ENCODE peak calls at places on chromosomes 4 and X, in ten cellular contexts. R is SK-N-SH, B is ovary, Q is sigmoid colon, L is H1, M is suprapubic skin, D is tibial nerve, S is A549, H is upper lobe of left lung, P is GM12878. I is an unnamed sample.

GRCh38 chrX:109871489-109871888 is 131.4 kb upstream of the TMEM164 start:
- DNase-seq in R (no peak), B (no peak), Q (no peak), L (no peak), M (no peak), D (no peak), S (no peak), H (no peak), P (no peak), I (no peak)

GRCh38 chr4:67885727-67886126 is 1.9 kb upstream of the TMPRSS11D start:
- DNase-seq in R (no peak), B (no peak), Q (no peak), L (peak; percentile 23), M (no peak), D (no peak), S (peak; percentile 29), H (no peak), P (no peak), I (no peak)

GRCh38 chrX:64093761-64094160 is 111.7 kb downstream of the AMER1 start:
- DNase-seq in R (peak; percentile 5), B (no peak), Q (no peak), L (no peak), M (no peak), D (no peak), S (peak; percentile 0), H (no peak), P (no peak), I (no peak)

GRCh38 chr4:52573551-52573950 is 85.5 kb downstream of the USP46 start:
- DNase-seq in R (no peak), B (no peak), Q (no peak), L (no peak), M (no peak), D (no peak), S (no peak), H (no peak), P (no peak), I (no peak)

GRCh38 chr4:2081540-2081939 is 22.4 kb downstream of the NAT8L start:
- DNase-seq in R (no peak), B (peak; percentile 5), Q (peak; percentile 27), L (no peak), M (peak; percentile 16), D (no peak), S (no peak), H (no peak), P (no peak), I (no peak)

GRCh38 chr4:633406-633805 is 8.0 kb downstream of the PDE6B start:
- DNase-seq in R (no peak), B (no peak), Q (peak; percentile 21), L (no peak), M (peak; percentile 55), D (no peak), S (no peak), H (no peak), P (no peak), I (no peak)

GRCh38 chrX:72366178-72366577 is 60.5 kb upstream of the CITED1 start:
- DNase-seq in R (no peak), B (no peak), Q (no peak), L (no peak), M (no peak), D (no peak), S (no peak), H (no peak), P (no peak), I (no peak)

GRCh38 chr4:152106113-152106763 is 345.4 kb upstream of the GATB start:
- DNase-seq in R (no peak), B (peak; percentile 65), Q (peak; percentile 81), L (no peak), M (peak; percentile 82), D (peak; percentile 80), S (peak; percentile 89), H (no peak), P (no peak), I (peak; percentile 92)

GRCh38 chr4:41957634-41958033 is 22.4 kb downstream of the TMEM33 start:
- DNase-seq in R (peak; percentile 41), B (no peak), Q (no peak), L (no peak), M (no peak), D (no peak), S (peak; percentile 35), H (no peak), P (peak; percentile 20), I (no peak)

GRCh38 chr4:186081202-186081807 is 12.3 kb downstream of the TLR3 start:
- DNase-seq in R (no peak), B (no peak), Q (no peak), L (no peak), M (no peak), D (no peak), S (no peak), H (no peak), P (no peak), I (no peak)

GRCh38 chrX:29948653-29949052 is 266.7 kb upstream of the MAGEB2 start:
- DNase-seq in R (no peak), B (no peak), Q (no peak), L (no peak), M (no peak), D (no peak), S (no peak), H (no peak), P (no peak), I (no peak)

GRCh38 chr4:74223801-74224200 is 65.9 kb downstream of the MTHFD2L start:
- DNase-seq in R (no peak), B (no peak), Q (no peak), L (no peak), M (no peak), D (no peak), S (no peak), H (no peak), P (no peak), I (no peak)

GRCh38 chr4:74217365-74217764 is 59.4 kb downstream of the MTHFD2L start:
- DNase-seq in R (no peak), B (no peak), Q (no peak), L (no peak), M (no peak), D (no peak), S (no peak), H (no peak), P (no peak), I (no peak)

GRCh38 chr4:74219241-74219640 is 61.3 kb downstream of the MTHFD2L start:
- DNase-seq in R (no peak), B (no peak), Q (no peak), L (no peak), M (no peak), D (no peak), S (no peak), H (no peak), P (no peak), I (no peak)

GRCh38 chr4:74223098-74223497 is 65.2 kb downstream of the MTHFD2L start:
- DNase-seq in R (no peak), B (no peak), Q (no peak), L (no peak), M (no peak), D (no peak), S (no peak), H (no peak), P (no peak), I (no peak)

GRCh38 chr4:74218201-74218600 is 60.3 kb downstream of the MTHFD2L start:
- DNase-seq in R (no peak), B (no peak), Q (no peak), L (no peak), M (no peak), D (no peak), S (no peak), H (no peak), P (no peak), I (no peak)
- TF ChIP-seq EP300 in R (no peak), B (no peak), Q (no peak), L (no peak), M (no peak), D (no peak), S (no peak), H (no peak), P (no peak), I (no peak)

GRCh38 chr4:84579410-84579791 is 3.5 kb upstream of the CDS1 start:
- DNase-seq in R (no peak), B (no peak), Q (no peak), L (no peak), M (no peak), D (no peak), S (no peak), H (no peak), P (no peak), I (no peak)

GRCh38 chr4:84582302-84582987 is 482 bp upstream of the CDS1 start:
- DNase-seq in R (peak; percentile 88), B (peak; percentile 98), Q (peak; percentile 90), L (peak; percentile 84), M (peak; percentile 93), D (peak; percentile 71), S (peak; percentile 68), H (peak; percentile 99), P (no peak), I (peak; percentile 96)

GRCh38 chr4:84582988-84583870 is at the start of gene CDS1:
- DNase-seq in R (peak; percentile 66), B (no peak), Q (no peak), L (no peak), M (peak; percentile 71), D (no peak), S (no peak), H (peak; percentile 91), P (no peak), I (no peak)

GRCh38 chr4:84573738-84574720 is 8.9 kb upstream of the CDS1 start:
- DNase-seq in R (no peak), B (no peak), Q (no peak), L (no peak), M (no peak), D (no peak), S (peak; percentile 36), H (no peak), P (no peak), I (no peak)

GRCh38 chr4:84578540-84579409 is 4.2 kb upstream of the CDS1 start:
- DNase-seq in R (peak; percentile 17), B (no peak), Q (no peak), L (no peak), M (no peak), D (peak; percentile 17), S (peak; percentile 31), H (no peak), P (no peak), I (no peak)
- TF ChIP-seq EP300 in R (no peak), B (no peak), Q (no peak), L (no peak), M (no peak), D (no peak), S (no peak), H (no peak), P (no peak), I (no peak)

GRCh38 chrX:17007134-17007768 is 60.8 kb downstream of the REPS2 start:
- DNase-seq in R (peak; percentile 36), B (no peak), Q (no peak), L (no peak), M (no peak), D (no peak), S (peak; percentile 13), H (no peak), P (no peak), I (no peak)
- TF ChIP-seq EP300 in R (no peak), B (no peak), Q (no peak), L (no peak), M (no peak), D (no peak), S (no peak), H (no peak), P (no peak), I (no peak)

GRCh38 chr4:144463236-144463635 is 182.7 kb upstream of the HHIP start:
- DNase-seq in R (no peak), B (no peak), Q (no peak), L (no peak), M (no peak), D (no peak), S (no peak), H (no peak), P (no peak), I (no peak)
- TF ChIP-seq EP300 in R (no peak), B (no peak), Q (no peak), L (no peak), M (no peak), D (no peak), S (no peak), H (no peak), P (no peak), I (no peak)